ENCODE peak calls at places on chromosomes 3 and 15, in ten cellular contexts. F is upper lobe of left lung, N is esophagus squamous epithelium, Y is A549, Q is heart left ventricle, U is prostate gland, E is ovary, X is uterus, P is right lobe of liver, Z is K562. S is an unnamed sample.

GRCh38 chr3:196122021-196122687 is 40.3 kb upstream of the TFRC start:
- DNase-seq in F (peak; percentile 51), N (no peak), Y (no peak), Q (no peak), U (no peak), E (peak; percentile 67), X (no peak), P (no peak), Z (peak; percentile 74), S (no peak)

GRCh38 chr3:76859596-76859995 is 180.3 kb upstream of the ROBO2 start:
- DNase-seq in F (no peak), N (no peak), Y (no peak), Q (no peak), U (no peak), E (no peak), X (no peak), P (no peak), Z (peak; percentile 0), S (no peak)

GRCh38 chr15:87689716-87690115 is 566.8 kb downstream of the NTRK3 start:
- DNase-seq in F (no peak), N (no peak), Y (no peak), Q (no peak), U (no peak), E (no peak), X (no peak), P (no peak), Z (no peak), S (no peak)

GRCh38 chr15:39786444-39787056 is 3.9 kb upstream of the FSIP1 start:
- DNase-seq in F (no peak), N (no peak), Y (peak; percentile 21), Q (no peak), U (no peak), E (no peak), X (no peak), P (no peak), Z (peak; percentile 61), S (no peak)

GRCh38 chr15:90603893-90604292 is 74.2 kb downstream of the CRTC3 start:
- DNase-seq in F (peak; percentile 48), N (no peak), Y (no peak), Q (peak; percentile 67), U (no peak), E (no peak), X (no peak), P (no peak), Z (peak; percentile 31), S (no peak)

GRCh38 chr15:31280037-31280830 is 46.4 kb upstream of the KLF13 start:
- DNase-seq in F (no peak), N (no peak), Y (no peak), Q (no peak), U (peak; percentile 3), E (no peak), X (no peak), P (peak; percentile 69), Z (no peak), S (peak; percentile 85)

GRCh38 chr15:38622317-38622716 is 57.7 kb upstream of the RASGRP1 start:
- DNase-seq in F (no peak), N (no peak), Y (no peak), Q (no peak), U (no peak), E (no peak), X (no peak), P (no peak), Z (no peak), S (no peak)

GRCh38 chr15:76058714-76059319 is 968 bp upstream of the TMEM266 start:
- DNase-seq in F (peak; percentile 24), N (no peak), Y (peak; percentile 50), Q (no peak), U (no peak), E (no peak), X (no peak), P (no peak), Z (peak; percentile 35), S (no peak)

GRCh38 chr3:112656045-112656444 is 15.1 kb upstream of the CCDC80 start:
- DNase-seq in F (no peak), N (no peak), Y (no peak), Q (no peak), U (no peak), E (no peak), X (no peak), P (no peak), Z (no peak), S (no peak)

GRCh38 chr3:171813897-171814460 is 3.7 kb upstream of the PLD1 start:
- DNase-seq in F (peak; percentile 59), N (no peak), Y (no peak), Q (no peak), U (no peak), E (no peak), X (no peak), P (no peak), Z (peak; percentile 85), S (no peak)

GRCh38 chr3:132788299-132788698 is 66.1 kb upstream of the NPHP3 start:
- DNase-seq in F (peak; percentile 22), N (no peak), Y (no peak), Q (no peak), U (peak; percentile 8), E (peak; percentile 9), X (peak; percentile 20), P (no peak), Z (peak; percentile 7), S (no peak)

GRCh38 chr3:115146032-115146417 is 1.1 kb downstream of the ZBTB20 start:
- DNase-seq in F (peak; percentile 63), N (no peak), Y (peak; percentile 56), Q (no peak), U (peak; percentile 39), E (no peak), X (no peak), P (no peak), Z (peak; percentile 62), S (peak; percentile 50)

GRCh38 chr3:71211083-71211482 is 372.4 kb downstream of the FOXP1 start:
- DNase-seq in F (peak; percentile 41), N (no peak), Y (no peak), Q (no peak), U (no peak), E (peak; percentile 28), X (peak; percentile 21), P (peak; percentile 30), Z (no peak), S (no peak)

GRCh38 chr3:42803800-42804112 is 534 bp downstream of the HIGD1A start:
- DNase-seq in F (peak; percentile 44), N (no peak), Y (peak; percentile 9), Q (peak; percentile 77), U (no peak), E (peak; percentile 25), X (no peak), P (peak; percentile 55), Z (peak; percentile 78), S (peak; percentile 89)

DNA sequence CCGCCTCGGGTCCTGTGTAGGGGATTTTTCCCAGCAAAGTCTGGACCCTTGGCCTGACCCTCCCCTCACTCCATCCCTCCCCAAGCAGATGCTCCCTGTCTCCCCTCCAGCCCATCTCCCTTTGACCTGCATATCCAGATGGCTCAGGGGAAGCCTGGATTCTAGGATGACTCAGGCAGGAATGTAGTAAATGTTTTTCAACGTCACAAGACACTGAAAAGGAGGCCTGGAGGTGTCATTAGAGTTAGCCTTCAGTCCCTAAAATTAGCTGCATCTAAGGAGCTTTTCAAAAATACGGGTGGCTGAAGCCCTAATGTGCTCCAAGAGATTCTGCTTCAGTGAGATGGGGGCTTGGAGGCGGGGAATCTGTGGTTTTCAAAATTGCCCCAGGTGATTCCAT is 7.2 kb downstream of the ACAN start:
- DNase-seq in F (no peak), N (no peak), Y (no peak), Q (no peak), U (no peak), E (no peak), X (no peak), P (no peak), Z (no peak), S (no peak)
- TF ChIP-seq POLR2A in F (no peak), N (no peak), Y (no peak), Q (no peak), U (no peak), E (no peak), X (no peak), P (no peak), Z (no peak), S (no peak)

GRCh38 chr15:71811752-71812735 is 1.7 kb downstream of the NR2E3 start:
- DNase-seq in F (no peak), N (no peak), Y (no peak), Q (no peak), U (no peak), E (no peak), X (no peak), P (no peak), Z (no peak), S (no peak)
- H3K4me3 ChIP-seq in F (no peak overlapping the region), N (no peak overlapping the region), Y (no peak overlapping the region), Q (no peak overlapping the region), U (no peak overlapping the region), E (no peak overlapping the region), X (no peak overlapping the region), P (no peak overlapping the region), Z (no peak overlapping the region), S (no peak overlapping the region)

DNA sequence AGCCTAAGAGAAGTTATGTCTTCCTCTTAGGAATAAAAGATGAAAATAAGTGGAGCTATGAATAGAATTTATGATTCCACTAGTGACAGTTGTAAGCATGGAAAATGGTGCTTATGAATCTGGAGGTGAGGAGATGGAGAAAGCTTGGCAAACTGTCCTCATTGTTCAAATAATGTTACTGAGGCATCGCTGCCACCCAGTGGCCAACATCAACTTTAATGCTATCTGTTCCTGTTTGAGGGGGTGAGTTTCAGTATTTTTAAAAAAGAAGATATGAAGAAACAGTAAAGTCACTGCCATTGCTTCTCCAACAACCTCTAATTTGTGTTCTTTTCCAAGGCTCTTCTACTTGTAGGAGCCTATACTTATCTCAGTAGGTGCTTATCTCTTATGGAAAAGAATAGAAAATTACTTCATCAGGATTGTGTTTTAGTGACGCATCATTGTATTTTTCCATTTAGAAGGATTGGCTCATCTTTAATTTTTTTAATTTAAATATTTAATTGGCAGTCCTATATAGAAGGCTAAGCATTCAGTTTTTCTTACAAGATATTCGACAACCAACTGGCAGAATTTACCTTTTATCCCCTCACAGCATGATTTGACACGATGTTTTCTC is 260.4 kb upstream of the P2RY1 start:
- DNase-seq in F (no peak), N (no peak), Y (peak; percentile 36), Q (peak; percentile 69), U (peak; percentile 25), E (peak; percentile 72), X (peak; percentile 57), P (peak; percentile 36), Z (peak; percentile 68), S (peak; percentile 86)
- TF ChIP-seq CTCF in F (peak; percentile 37), N (no peak), Y (peak; percentile 79), Q (peak; percentile 61), U (peak; percentile 37), E (peak; percentile 62), X (peak; percentile 31), P (peak; percentile 63), Z (peak; percentile 47), S (no peak)

GRCh38 chr3:186193534-186194450 is 84.9 kb upstream of the ETV5 start:
- DNase-seq in F (no peak), N (no peak), Y (no peak), Q (peak; percentile 65), U (no peak), E (no peak), X (no peak), P (no peak), Z (no peak), S (no peak)
- TF ChIP-seq POLR2A in F (no peak), N (no peak), Y (no peak), Q (no peak), U (no peak), E (no peak), X (no peak), P (no peak), Z (no peak), S (no peak)

S was measured in lower leg skin.